ENCODE peak calls at places on chromosomes 1 and 21, in ten cellular contexts. B is fibroblast of pulmonary artery; D is ascending aorta; E is activated CD4-positive, alpha-beta T cell treated with anti-CD3 and anti-CD28 coated beads, Interleukin-2, amount 10 ng/mL, durations not matched to agents 7 days and 5 days; I is sciatic nerve; G is stimulated activated CD8-positive, alpha-beta memory T cell treated with anti-CD3 and anti-CD28 coated beads, Interleukin-7, amount 100 ng/mL, for 48 hours; M is uterus; U is choroid plexus epithelial cell; J is activated T-helper 9 cell treated with anti-CD3 and anti-CD28 coated beads, Interleukin-2, amount 50 U/mL, for 16 hours; V is CD8-positive, alpha-beta memory T cell. H is an unnamed sample.

GRCh38 chr1:38127432-38127831 is 80.8 kb upstream of the POU3F1 start:
- DNase-seq in B (peak; percentile 21), D (no peak), E (no peak), I (no peak), G (no peak), M (no peak), U (no peak), J (no peak), V (no peak), H (no peak)

GRCh38 chr1:237119091-237119490 is 77.1 kb downstream of the RYR2 start:
- DNase-seq in B (no peak), D (no peak), E (no peak), I (no peak), G (no peak), M (no peak), U (no peak), J (no peak), V (no peak), H (no peak)

GRCh38 chr1:119766374-119766794 is 2.3 kb downstream of the HMGCS2 start:
- DNase-seq in B (no peak), D (no peak), E (no peak), I (no peak), G (no peak), M (no peak), U (no peak), J (no peak), V (no peak), H (no peak)

GRCh38 chr21:35578831-35579470 is 481.4 kb downstream of the SETD4 start:
- DNase-seq in B (peak; percentile 25), D (no peak), E (no peak), I (no peak), G (no peak), M (no peak), U (peak; percentile 45), J (no peak), V (no peak), H (no peak)

GRCh38 chr1:64932962-64933295 is 33.4 kb downstream of the JAK1 start:
- DNase-seq in B (no peak), D (no peak), E (no peak), I (no peak), G (no peak), M (no peak), U (no peak), J (no peak), V (no peak), H (no peak)

GRCh38 chr1:111369645-111370044 is 57.9 kb downstream of the OVGP1 start:
- DNase-seq in B (peak; percentile 12), D (no peak), E (no peak), I (no peak), G (no peak), M (no peak), U (no peak), J (no peak), V (no peak), H (no peak)

GRCh38 chr1:200233393-200233792 is 176.4 kb downstream of the ZNF281 start:
- DNase-seq in B (peak; percentile 33), D (no peak), E (no peak), I (no peak), G (no peak), M (no peak), U (peak; percentile 42), J (no peak), V (no peak), H (no peak)

GRCh38 chr1:153519242-153519641 is 16.5 kb downstream of the S100A6 start:
- DNase-seq in B (no peak), D (no peak), E (no peak), I (no peak), G (no peak), M (no peak), U (no peak), J (no peak), V (no peak), H (no peak)

GRCh38 chr1:16017461-16018303 is at the start of gene HSPB7:
- DNase-seq in B (peak; percentile 80), D (peak; percentile 95), E (no peak), I (peak; percentile 84), G (no peak), M (peak; percentile 96), U (peak; percentile 72), J (no peak), V (no peak), H (peak; percentile 82)

GRCh38 chr1:33966346-33967141 is 102.7 kb downstream of the HMGB4 start:
- DNase-seq in B (no peak), D (no peak), E (no peak), I (no peak), G (no peak), M (no peak), U (no peak), J (no peak), V (no peak), H (no peak)

GRCh38 chr1:33758698-33759097 is 105.2 kb upstream of the HMGB4 start:
- DNase-seq in B (no peak), D (peak; percentile 73), E (no peak), I (no peak), G (no peak), M (no peak), U (no peak), J (no peak), V (no peak), H (no peak)

GRCh38 chr21:35857082-35857481 is 203.2 kb downstream of the SETD4 start:
- DNase-seq in B (no peak), D (no peak), E (no peak), I (no peak), G (no peak), M (no peak), U (no peak), J (no peak), V (no peak), H (no peak)

GRCh38 chr1:68221001-68221970 is 11.0 kb downstream of the WLS start:
- DNase-seq in B (no peak), D (no peak), E (no peak), I (no peak), G (no peak), M (no peak), U (no peak), J (no peak), V (no peak), H (no peak)

H was measured in suprapubic skin.